ENCODE peak calls at places on chromosomes 13 and 19, in six cellular contexts. T is cardiac muscle cell, Z is colonic mucosa, P is PC-3, I is WERI-Rb-1, F is pancreas. A is an unnamed sample. For H3K36me3, the result is how much of the 10 kb centered on the place peaks cover.

GRCh38 chr13:44404261-44405139 is 30.9 kb downstream of the SERP2 start:
- DNase-seq in T (no peak), I (no peak), Z (peak), P (no peak), F (no peak), A (no peak)

GRCh38 chr13:82993417-82993816 is 888.9 kb downstream of the SLITRK1 start:
- DNase-seq in F (no peak), Z (no peak), P (peak), T (no peak), I (no peak), A (no peak)

GRCh38 chr13:39836038-39836437 is 180.6 kb downstream of the COG6 start:
- DNase-seq in P (peak), I (no peak), Z (no peak), F (no peak), T (no peak), A (no peak)

GRCh38 chr19:42206871-42207755 is 10.4 kb downstream of the DEDD2 start:
- DNase-seq in I (no peak), F (no peak), T (no peak), P (peak), Z (peak), A (no peak)

GRCh38 chr19:11168568-11168967 is 13.0 kb upstream of the SPC24 start:
- DNase-seq in Z (no peak), P (peak), F (no peak), T (peak), I (no peak), A (no peak)

GRCh38 chr19:27742041-27742440 is 1470.9 kb downstream of the UQCRFS1 start:
- DNase-seq in T (no peak), Z (peak), F (no peak), P (no peak), I (no peak), A (no peak)

GRCh38 chr13:43102304-43102703 is 78.9 kb downstream of the DNAJC15 start:
- DNase-seq in P (peak), T (no peak), F (no peak), I (no peak), Z (no peak), A (no peak)

GRCh38 chr19:40592170-40592569 is 9.0 kb upstream of the LTBP4 start:
- DNase-seq in Z (no peak), P (peak), T (peak), F (no peak), I (no peak), A (peak)

GRCh38 chr19:16825312-16826168 is 3.7 kb upstream of the SIN3B start:
- DNase-seq in I (peak), Z (peak), T (peak), P (no peak), F (no peak), A (no peak)

GRCh38 chr19:58513694-58514563 is 2.1 kb upstream of the SLC27A5 start:
- DNase-seq in Z (peak), F (peak), P (peak), I (peak), T (peak), A (peak)

GRCh38 chr13:41222259-41222852 is 28.0 kb upstream of the KBTBD7 start:
- DNase-seq in I (peak), F (no peak), Z (peak), P (peak), T (peak), A (peak)

GRCh38 chr19:16509141-16510061 is 13.2 kb downstream of the C19orf44 start:
- DNase-seq in T (peak), P (no peak), Z (no peak), I (peak), F (no peak), A (no peak)

GRCh38 chr13:29674532-29674931 is 79.0 kb upstream of the SLC7A1 start:
- DNase-seq in T (no peak), F (no peak), P (peak), I (no peak), Z (no peak), A (no peak)

GRCh38 chr19:3950871-3951861 is 18.3 kb downstream of the NMRK2 start:
- DNase-seq in T (no peak), Z (no peak), P (no peak), I (peak), F (no peak), A (no peak)

GRCh38 chr13:80235559-80236296 is 105.2 kb downstream of the SPRY2 start:
- DNase-seq in I (no peak), F (no peak), Z (peak), P (peak), T (peak), A (no peak)

GRCh38 chr19:40217921-40218890 is at the start of gene TTC9B:
- DNase-seq in T (no peak), Z (no peak), F (peak), P (no peak), I (peak), A (no peak)

GRCh38 chr19:55340144-55340783 is 588 bp downstream of the KMT5C start:
- DNase-seq in T (no peak), P (no peak), F (no peak), Z (peak), I (peak), A (no peak)

GRCh38 chr13:38875186-38875875 is 115.3 kb downstream of the STOML3 start:
- DNase-seq in F (no peak), T (no peak), P (no peak), Z (no peak), I (no peak), A (no peak)

GRCh38 chr19:54160182-54160811 is 776 bp upstream of the LENG1 start:
- DNase-seq in T (peak), Z (peak), F (no peak), P (peak), I (no peak), A (no peak)

GRCh38 chr19:7907122-7907521 is 3.4 kb downstream of the MAP2K7 start:
- DNase-seq in T (no peak), F (no peak), Z (no peak), I (no peak), P (no peak), A (no peak)

GRCh38 chr19:51311388-51312257 is at the start of gene IGLON5:
- DNase-seq in I (peak), F (no peak), T (no peak), Z (no peak), P (no peak), A (no peak)

GRCh38 chr19:262125-262524 is 29.1 kb downstream of the PLPP2 start:
- DNase-seq in T (no peak), I (no peak), Z (no peak), F (no peak), P (no peak), A (no peak)

GRCh38 chr13:36746051-36746450 is 72.2 kb downstream of the SERTM1 start:
- DNase-seq in T (no peak), P (no peak), I (no peak), Z (no peak), F (no peak), A (no peak)

GRCh38 chr19:51712461-51713081 is 11.2 kb downstream of the HAS1 start:
- DNase-seq in Z (no peak), F (no peak), T (peak), P (peak), I (peak), A (peak)

GRCh38 chr19:41364546-41365391 is 820 bp upstream of the B9D2 start:
- DNase-seq in P (no peak), I (no peak), Z (no peak), F (no peak), T (no peak), A (no peak)

GRCh38 chr19:1136201-1136600 is 32.4 kb downstream of the GPX4 start:
- DNase-seq in F (no peak), Z (peak), I (peak), T (no peak), P (no peak), A (no peak)

GRCh38 chr19:57099199-57099661 is 20.6 kb upstream of the USP29 start:
- DNase-seq in T (peak), F (peak), Z (peak), P (peak), I (peak), A (peak)

GRCh38 chr13:111371720-111372119 is 51.3 kb downstream of the TEX29 start:
- DNase-seq in T (no peak), F (no peak), I (no peak), P (no peak), Z (no peak), A (no peak)

GRCh38 chr13:112812306-112813034 is 122.6 kb downstream of the ATP11A start:
- DNase-seq in I (no peak), P (no peak), T (peak), F (no peak), Z (no peak), A (no peak)

GRCh38 chr19:36246006-36246391 is 31.1 kb downstream of the ZNF146 start:
- DNase-seq in P (no peak), I (no peak), Z (no peak), T (peak), F (no peak), A (no peak)

GRCh38 chr19:38319421-38320258 is at the start of gene KCNK6:
- DNase-seq in I (peak), F (peak), P (no peak), T (peak), Z (peak), A (peak)

GRCh38 chr19:31349160-31349881 is at the start of gene TSHZ3:
- DNase-seq in F (peak), Z (peak), P (peak), I (peak), T (peak), A (no peak)

GRCh38 chr13:100637380-100637779 is 37.2 kb downstream of the TMTC4 start:
- DNase-seq in I (no peak), Z (no peak), T (no peak), P (no peak), F (no peak), A (no peak)

GRCh38 chr19:57362419-57362818 is 932 bp upstream of the TRAPPC2B start:
- DNase-seq in F (no peak), T (peak), I (no peak), P (no peak), Z (no peak), A (no peak)

GRCh38 chr13:76884167-76884566 is 2.0 kb downstream of the KCTD12 start:
- DNase-seq in Z (peak), T (peak), F (peak), P (no peak), I (peak), A (no peak)

GRCh38 chr13:73954808-73955207 is 179.4 kb downstream of the KLF12 start:
- DNase-seq in T (no peak), I (no peak), Z (no peak), P (no peak), F (no peak), A (no peak)

GRCh38 chr13:57546942-57547341 is 84.6 kb upstream of the PCDH17 start:
- DNase-seq in T (no peak), P (no peak), I (no peak), F (no peak), Z (no peak), A (no peak)

GRCh38 chr19:1064661-1065605 is 2.0 kb upstream of the ARHGAP45 start:
- DNase-seq in P (peak), Z (peak), T (peak), F (peak), I (no peak), A (peak)

GRCh38 chr19:887072-887471 is 5.9 kb downstream of the MED16 start:
- DNase-seq in F (no peak), I (no peak), Z (no peak), T (peak), P (no peak), A (no peak)

GRCh38 chr13:101919541-101920306 is 467.2 kb downstream of the ITGBL1 start:
- DNase-seq in I (peak), F (no peak), T (peak), P (no peak), Z (no peak), A (no peak)

GRCh38 chr13:85798999-85799646 is at the start of gene SLITRK6:
- DNase-seq in I (peak), T (peak), F (no peak), Z (peak), P (peak), A (no peak)
- TF ChIP-seq CTCF in I (peak), T (no peak), F (no peak), Z (no peak), P (peak), A (no peak)

DNA sequence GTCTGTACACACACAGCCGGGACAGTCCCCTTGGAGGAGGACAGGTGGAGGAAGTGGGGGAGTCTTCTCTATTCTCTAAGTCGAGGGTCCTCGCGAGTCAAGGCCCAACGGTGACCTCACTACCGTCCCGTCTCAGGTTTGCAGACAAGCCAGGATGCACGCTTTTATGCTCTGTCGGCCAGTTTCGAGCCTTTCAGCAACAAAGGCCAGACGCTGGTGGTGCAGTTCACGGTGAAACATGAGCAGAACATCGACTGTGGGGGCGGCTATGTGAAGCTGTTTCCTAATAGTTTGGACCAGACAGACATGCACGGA is 840 bp downstream of the CALR start:
- DNase-seq in Z (no peak), I (no peak), P (peak), T (peak), F (no peak), A (peak)
- H3K36me3 ChIP-seq in Z (under half), I (half or more), P (under half), T (under half), F (under half), A (half or more)

GRCh38 chr13:98984983-98985382 is 7.1 kb upstream of the DOCK9 start:
- DNase-seq in P (no peak), Z (no peak), T (no peak), F (no peak), I (no peak), A (no peak)

GRCh38 chr13:98985591-98985990 is 7.7 kb upstream of the DOCK9 start:
- DNase-seq in T (no peak), Z (no peak), P (no peak), F (no peak), I (no peak), A (no peak)

GRCh38 chr13:98983182-98983581 is 5.3 kb upstream of the DOCK9 start:
- DNase-seq in T (no peak), F (no peak), I (no peak), P (no peak), Z (no peak), A (no peak)

GRCh38 chr13:98986226-98986846 is 8.5 kb upstream of the DOCK9 start:
- DNase-seq in I (no peak), P (no peak), Z (no peak), F (no peak), T (no peak), A (no peak)

GRCh38 chr13:98984118-98984517 is 6.3 kb upstream of the DOCK9 start:
- DNase-seq in P (peak), Z (no peak), T (no peak), I (no peak), F (no peak), A (no peak)
- TF ChIP-seq CTCF in P (no peak), Z (no peak), T (no peak), I (no peak), F (no peak), A (no peak)

DNA sequence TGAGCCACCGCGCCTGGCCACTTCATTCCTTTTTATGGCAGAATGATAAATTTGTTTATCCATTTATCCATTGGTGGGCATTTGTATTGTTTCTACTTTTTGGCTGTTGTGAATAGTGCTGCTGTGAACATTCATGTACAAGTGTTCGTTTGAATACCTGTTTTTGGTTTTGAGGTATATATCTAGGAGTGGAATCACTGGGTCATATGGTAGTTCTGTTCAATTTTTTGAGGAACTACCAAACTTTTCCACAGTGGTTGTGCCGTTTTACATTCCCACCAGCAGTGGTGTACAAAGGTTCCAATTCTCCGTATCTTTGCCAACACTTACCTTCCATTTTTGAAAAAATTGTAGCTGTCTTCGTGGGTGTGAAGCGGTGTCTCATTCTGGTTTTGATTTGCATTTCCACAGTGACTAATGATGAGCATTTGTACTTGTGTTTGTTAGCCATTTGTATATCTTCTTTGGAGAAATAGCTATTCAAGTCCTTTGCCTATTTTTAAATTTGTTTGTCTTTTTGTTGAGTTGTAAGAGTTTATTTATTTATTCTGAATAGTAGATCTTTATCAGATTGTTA is 55.7 kb downstream of the TM9SF2 start:
- DNase-seq in P (no peak), Z (no peak), I (no peak), F (no peak), T (no peak), A (no peak)
- H3K36me3 ChIP-seq in P (under half), Z (under half), I (half or more), F (under half), T (under half), A (under half)

GRCh38 chr19:45687599-45687998 is 4.2 kb downstream of the SNRPD2 start:
- DNase-seq in I (no peak), P (no peak), F (no peak), Z (no peak), T (no peak), A (no peak)

GRCh38 chr19:45693168-45693788 is 812 bp downstream of the QPCTL start:
- DNase-seq in P (peak), I (peak), Z (peak), T (peak), F (peak), A (peak)

GRCh38 chr19:45692187-45693111 is at the start of gene QPCTL:
- DNase-seq in T (peak), P (peak), I (peak), F (peak), Z (peak), A (peak)

GRCh38 chr19:45691516-45692186 is at the start of gene SNRPD2:
- DNase-seq in P (peak), Z (peak), F (peak), T (peak), I (peak), A (peak)
- TF ChIP-seq CTCF in P (no peak), Z (no peak), F (no peak), T (no peak), I (no peak), A (no peak)

GRCh38 chr13:33107403-33107760 is 91.2 kb downstream of the KL start:
- DNase-seq in F (no peak), T (no peak), P (no peak), Z (no peak), I (no peak), A (no peak)
- H3K36me3 ChIP-seq in F (under half), T (under half), P (under half), Z (under half), I (under half), A (under half)

GRCh38 chr19:43429395-43429794 is 14.7 kb downstream of the TEX101 start:
- DNase-seq in Z (no peak), F (no peak), I (no peak), T (no peak), P (no peak), A (no peak)

GRCh38 chr19:43422689-43423066 is 8.0 kb downstream of the TEX101 start:
- DNase-seq in T (no peak), I (no peak), F (no peak), P (no peak), Z (no peak), A (no peak)

GRCh38 chr19:43422000-43422688 is 7.5 kb downstream of the TEX101 start:
- DNase-seq in I (no peak), Z (no peak), T (no peak), F (no peak), P (no peak), A (no peak)

GRCh38 chr19:43423779-43424178 is 9.1 kb downstream of the TEX101 start:
- DNase-seq in T (no peak), F (no peak), P (no peak), Z (no peak), I (no peak), A (no peak)

DNA sequence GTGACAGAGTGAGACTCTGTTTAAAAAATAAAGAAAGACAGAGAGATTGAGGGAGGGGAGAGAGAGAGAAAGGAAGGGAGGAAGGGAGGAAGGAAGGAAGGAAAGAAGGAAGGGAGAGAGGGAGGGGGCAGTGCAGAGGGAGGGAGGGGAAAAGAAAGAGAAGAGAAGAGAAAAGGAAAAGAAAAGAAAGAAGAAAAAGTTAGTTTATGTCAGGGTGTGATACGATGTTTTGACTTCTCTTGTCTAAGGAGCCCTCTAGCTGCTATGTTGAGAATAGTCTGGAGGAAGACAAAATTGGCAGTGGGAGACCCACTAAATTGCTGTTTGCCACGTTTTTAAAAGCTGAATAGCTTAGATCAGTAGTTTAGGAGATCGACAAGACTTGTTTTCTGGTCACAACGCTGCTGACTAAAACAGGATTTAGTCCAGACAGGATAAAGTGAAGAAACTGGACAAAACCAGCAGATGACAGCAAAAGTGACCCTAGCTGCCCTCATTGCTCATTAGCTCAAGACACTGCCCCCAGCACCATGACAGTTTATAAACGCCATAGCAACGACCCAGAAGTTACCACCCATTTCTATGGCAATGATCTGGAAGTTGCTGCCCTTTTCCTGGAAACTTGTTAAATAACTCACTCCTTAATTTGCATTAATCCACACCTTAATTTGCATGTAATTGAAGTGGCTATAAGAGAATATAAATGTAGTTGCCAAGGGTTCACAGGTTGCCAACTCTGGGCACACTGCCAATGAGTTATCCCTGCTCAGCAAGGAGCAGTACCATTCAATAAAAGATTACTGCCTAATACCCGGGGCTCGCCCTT is 11.1 kb downstream of the TEX101 start:
- DNase-seq in Z (peak), P (peak), T (peak), I (no peak), F (peak), A (peak)
- TF ChIP-seq CTCF in Z (peak), P (peak), T (peak), I (peak), F (no peak), A (peak)

GRCh38 chr19:46785054-46785979 is 3.1 kb downstream of the SLC1A5 start:
- DNase-seq in T (peak), Z (no peak), F (no peak), P (no peak), I (no peak), A (peak)
- H3K36me3 ChIP-seq in T (under half), Z (under half), F (under half), P (under half), I (half or more), A (half or more)